ENCODE peak calls at places on chromosomes 1 and 21, in five cellular contexts. E is GM12891; O is CD8-positive, alpha-beta T cell; D is AG20443; X is tibial nerve. Z is an unnamed sample.

GRCh38 chr1:112721966-112722524 is 6.9 kb upstream of the PPM1J start:
- DNase-seq in E (no peak), O (no peak), D (no peak), X (no peak), Z (no peak)

GRCh38 chr1:35885961-35886558 is 3.1 kb downstream of the AGO1 start:
- DNase-seq in E (no peak), O (no peak), D (no peak), X (no peak), Z (no peak)

GRCh38 chr1:150066838-150067183 is 765 bp upstream of the VPS45 start:
- DNase-seq in E (peak; percentile 20), O (no peak), D (no peak), X (no peak), Z (peak; percentile 33)

GRCh38 chr1:221117548-221117951 is 238.3 kb downstream of the HLX start:
- DNase-seq in E (no peak), O (no peak), D (peak; percentile 89), X (peak; percentile 10), Z (no peak)

GRCh38 chr1:64006276-64007051 is 197.0 kb upstream of the UBE2U start:
- DNase-seq in E (no peak), O (no peak), D (peak; percentile 79), X (no peak), Z (no peak)

GRCh38 chr1:57987507-57987906 is 559.0 kb downstream of the OMA1 start:
- DNase-seq in E (no peak), O (no peak), D (no peak), X (no peak), Z (no peak)

GRCh38 chr1:184028854-184029623 is 8.5 kb downstream of the COLGALT2 start:
- DNase-seq in E (no peak), O (no peak), D (no peak), X (no peak), Z (no peak)

GRCh38 chr1:47948126-47948525 is 49.1 kb downstream of the TRABD2B start:
- DNase-seq in E (no peak), O (no peak), D (no peak), X (no peak), Z (no peak)

GRCh38 chr1:156402621-156403020 is 33.6 kb downstream of the RHBG start:
- DNase-seq in E (no peak), O (no peak), D (no peak), X (no peak), Z (no peak)

GRCh38 chr1:193926956-193927355 is 740.5 kb upstream of the B3GALT2 start:
- DNase-seq in E (no peak), O (no peak), D (no peak), X (no peak), Z (no peak)

GRCh38 chr1:160578175-160578693 is 1.1 kb downstream of the CD84 start:
- DNase-seq in E (no peak), O (no peak), D (no peak), X (no peak), Z (no peak)

GRCh38 chr1:116737855-116738318 is 16.3 kb upstream of the CD2 start:
- DNase-seq in E (no peak), O (no peak), D (no peak), X (no peak), Z (no peak)

GRCh38 chr1:244920911-244921310 is 56.6 kb upstream of the HNRNPU start:
- DNase-seq in E (no peak), O (no peak), D (no peak), X (peak; percentile 20), Z (no peak)

GRCh38 chr1:32464716-32465540 is at the start of gene ZBTB8B:
- DNase-seq in E (peak; percentile 62), O (no peak), D (peak; percentile 70), X (peak; percentile 22), Z (peak; percentile 62)

GRCh38 chr1:230231739-230232075 is 164.7 kb downstream of the GALNT2 start:
- DNase-seq in E (no peak), O (no peak), D (no peak), X (peak; percentile 61), Z (no peak)

GRCh38 chr1:61270761-61271411 is 188.5 kb downstream of the NFIA start:
- DNase-seq in E (no peak), O (no peak), D (no peak), X (no peak), Z (no peak)

GRCh38 chr1:13628711-13629110 is 45.1 kb downstream of the PDPN start:
- DNase-seq in E (no peak), O (no peak), D (no peak), X (no peak), Z (no peak)

GRCh38 chr21:46002841-46003574 is 21.4 kb downstream of the COL6A1 start:
- DNase-seq in E (no peak), O (no peak), D (no peak), X (no peak), Z (peak; percentile 15)

GRCh38 chr1:23865543-23865930 is 2.6 kb downstream of the FUCA1 start:
- DNase-seq in E (no peak), O (no peak), D (no peak), X (peak; percentile 44), Z (peak; percentile 54)

GRCh38 chr1:24713176-24713575 is 32.1 kb upstream of the CLIC4 start:
- DNase-seq in E (no peak), O (no peak), D (peak; percentile 68), X (no peak), Z (no peak)

GRCh38 chr1:219337588-219337987 is 163.9 kb downstream of the LYPLAL1 start:
- DNase-seq in E (no peak), O (no peak), D (no peak), X (no peak), Z (no peak)

GRCh38 chr1:118290571-118290970 is 105.5 kb upstream of the SPAG17 start:
- DNase-seq in E (no peak), O (no peak), D (no peak), X (no peak), Z (no peak)

GRCh38 chr1:237864338-237865244 is 26.1 kb downstream of the ZP4 start:
- DNase-seq in E (peak; percentile 25), O (no peak), D (peak; percentile 30), X (peak; percentile 17), Z (no peak)

GRCh38 chr21:16644690-16645089 is 868.2 kb upstream of the CXADR start:
- DNase-seq in E (no peak), O (no peak), D (peak; percentile 16), X (no peak), Z (no peak)

GRCh38 chr1:86082183-86082582 is 74.4 kb downstream of the COL24A1 start:
- DNase-seq in E (no peak), O (no peak), D (no peak), X (no peak), Z (no peak)

GRCh38 chr1:54362881-54363340 is 43.3 kb downstream of the SSBP3 start:
- DNase-seq in E (no peak), O (no peak), D (peak; percentile 34), X (no peak), Z (no peak)